ENCODE peak calls at places on chromosomes 12 and 14, in six cellular contexts. One of them, this sample, is unnamed.

GRCh38 chr12:96501139-96501741 is 11.9 kb downstream of the CFAP54 start:
- DNase-seq in A549: peak
- DNase-seq in coronary artery: no peak
- DNase-seq in MM.1S: peak
- DNase-seq in CD8-positive, alpha-beta T cell: peak
- DNase-seq in ovary: no peak
- DNase-seq in this sample: no peak

GRCh38 chr12:94745562-94745961 is 95.2 kb upstream of the TMCC3 start:
- DNase-seq in A549: no peak
- DNase-seq in coronary artery: no peak
- DNase-seq in MM.1S: no peak
- DNase-seq in CD8-positive, alpha-beta T cell: no peak
- DNase-seq in ovary: no peak
- DNase-seq in this sample: no peak

GRCh38 chr14:32185097-32185496 is 16.7 kb upstream of the RNU6-7 start:
- DNase-seq in A549: no peak
- DNase-seq in coronary artery: no peak
- DNase-seq in MM.1S: no peak
- DNase-seq in CD8-positive, alpha-beta T cell: no peak
- DNase-seq in ovary: no peak
- DNase-seq in this sample: no peak

GRCh38 chr12:54357802-54358619 is 6.3 kb downstream of the GPR84 start:
- DNase-seq in A549: no peak
- DNase-seq in coronary artery: no peak
- DNase-seq in MM.1S: peak
- DNase-seq in CD8-positive, alpha-beta T cell: peak
- DNase-seq in ovary: no peak
- DNase-seq in this sample: no peak

GRCh38 chr14:85248881-85249635 is 280.9 kb upstream of the FLRT2 start:
- DNase-seq in A549: no peak
- DNase-seq in coronary artery: no peak
- DNase-seq in MM.1S: no peak
- DNase-seq in CD8-positive, alpha-beta T cell: no peak
- DNase-seq in ovary: peak
- DNase-seq in this sample: no peak

GRCh38 chr14:101636081-101636560 is 74.8 kb downstream of the DIO3 start:
- DNase-seq in A549: no peak
- DNase-seq in coronary artery: no peak
- DNase-seq in MM.1S: no peak
- DNase-seq in CD8-positive, alpha-beta T cell: no peak
- DNase-seq in ovary: no peak
- DNase-seq in this sample: no peak

GRCh38 chr12:128798543-128799341 is 25.0 kb downstream of the SLC15A4 start:
- DNase-seq in A549: no peak
- DNase-seq in coronary artery: no peak
- DNase-seq in MM.1S: no peak
- DNase-seq in CD8-positive, alpha-beta T cell: no peak
- DNase-seq in ovary: no peak
- DNase-seq in this sample: no peak

GRCh38 chr14:94341654-94342333 is 18.7 kb upstream of the SERPINA6 start:
- DNase-seq in A549: no peak
- DNase-seq in coronary artery: no peak
- DNase-seq in MM.1S: no peak
- DNase-seq in CD8-positive, alpha-beta T cell: no peak
- DNase-seq in ovary: no peak
- DNase-seq in this sample: no peak

GRCh38 chr14:54715244-54715643 is 148.3 kb downstream of the SAMD4A start:
- DNase-seq in A549: no peak
- DNase-seq in coronary artery: no peak
- DNase-seq in MM.1S: no peak
- DNase-seq in CD8-positive, alpha-beta T cell: no peak
- DNase-seq in ovary: no peak
- DNase-seq in this sample: no peak

GRCh38 chr14:104223101-104223809 is 84.9 kb downstream of the KIF26A start:
- DNase-seq in A549: no peak
- DNase-seq in coronary artery: no peak
- DNase-seq in MM.1S: no peak
- DNase-seq in CD8-positive, alpha-beta T cell: no peak
- DNase-seq in ovary: peak
- DNase-seq in this sample: no peak

GRCh38 chr12:5035618-5036017 is 8.1 kb upstream of the KCNA5 start:
- DNase-seq in A549: no peak
- DNase-seq in coronary artery: no peak
- DNase-seq in MM.1S: no peak
- DNase-seq in CD8-positive, alpha-beta T cell: no peak
- DNase-seq in ovary: no peak
- DNase-seq in this sample: no peak

GRCh38 chr12:106580671-106581508 is 1.9 kb upstream of the RFX4 start:
- DNase-seq in A549: no peak
- DNase-seq in coronary artery: no peak
- DNase-seq in MM.1S: no peak
- DNase-seq in CD8-positive, alpha-beta T cell: no peak
- DNase-seq in ovary: no peak
- DNase-seq in this sample: no peak

GRCh38 chr14:79513446-79513845 is 697.9 kb downstream of the DIO2 start:
- DNase-seq in A549: no peak
- DNase-seq in coronary artery: no peak
- DNase-seq in MM.1S: no peak
- DNase-seq in CD8-positive, alpha-beta T cell: no peak
- DNase-seq in ovary: no peak
- DNase-seq in this sample: no peak

GRCh38 chr12:103975368-103975767 is 9.7 kb downstream of the TDG start:
- DNase-seq in A549: no peak
- DNase-seq in coronary artery: no peak
- DNase-seq in MM.1S: no peak
- DNase-seq in CD8-positive, alpha-beta T cell: no peak
- DNase-seq in ovary: no peak
- DNase-seq in this sample: no peak

GRCh38 chr12:57813971-57814771 is 4.4 kb downstream of the AVIL start:
- DNase-seq in A549: no peak
- DNase-seq in coronary artery: peak
- DNase-seq in MM.1S: no peak
- DNase-seq in CD8-positive, alpha-beta T cell: no peak
- DNase-seq in ovary: peak
- DNase-seq in this sample: no peak

GRCh38 chr12:78232756-78233155 is 402.1 kb downstream of the NAV3 start:
- DNase-seq in A549: no peak
- DNase-seq in coronary artery: no peak
- DNase-seq in MM.1S: no peak
- DNase-seq in CD8-positive, alpha-beta T cell: no peak
- DNase-seq in ovary: no peak
- DNase-seq in this sample: no peak

GRCh38 chr12:20309504-20310148 is 58.7 kb upstream of the PDE3A start:
- DNase-seq in A549: no peak
- DNase-seq in coronary artery: no peak
- DNase-seq in MM.1S: no peak
- DNase-seq in CD8-positive, alpha-beta T cell: no peak
- DNase-seq in ovary: no peak
- DNase-seq in this sample: no peak

GRCh38 chr12:46110928-46111699 is 120.7 kb upstream of the SCAF11 start:
- DNase-seq in A549: no peak
- DNase-seq in coronary artery: no peak
- DNase-seq in MM.1S: peak
- DNase-seq in CD8-positive, alpha-beta T cell: no peak
- DNase-seq in ovary: no peak
- DNase-seq in this sample: no peak

GRCh38 chr14:105141486-105142281 is 26.9 kb downstream of the JAG2 start:
- DNase-seq in A549: no peak
- DNase-seq in coronary artery: no peak
- DNase-seq in MM.1S: no peak
- DNase-seq in CD8-positive, alpha-beta T cell: no peak
- DNase-seq in ovary: peak
- DNase-seq in this sample: peak

GRCh38 chr14:89479802-89480201 is 62.8 kb upstream of the FOXN3 start:
- DNase-seq in A549: no peak
- DNase-seq in coronary artery: no peak
- DNase-seq in MM.1S: no peak
- DNase-seq in CD8-positive, alpha-beta T cell: no peak
- DNase-seq in ovary: no peak
- DNase-seq in this sample: no peak

GRCh38 chr14:95380350-95381042 is 60.8 kb upstream of the CLMN start:
- DNase-seq in A549: no peak
- DNase-seq in coronary artery: no peak
- DNase-seq in MM.1S: no peak
- DNase-seq in CD8-positive, alpha-beta T cell: no peak
- DNase-seq in ovary: no peak
- DNase-seq in this sample: no peak

GRCh38 chr12:74119811-74120362 is 417.7 kb upstream of the ATXN7L3B start:
- DNase-seq in A549: no peak
- DNase-seq in coronary artery: no peak
- DNase-seq in MM.1S: no peak
- DNase-seq in CD8-positive, alpha-beta T cell: no peak
- DNase-seq in ovary: no peak
- DNase-seq in this sample: no peak

GRCh38 chr12:58148405-58148804 is 207.0 kb downstream of the ATP23 start:
- DNase-seq in A549: peak
- DNase-seq in coronary artery: no peak
- DNase-seq in MM.1S: no peak
- DNase-seq in CD8-positive, alpha-beta T cell: no peak
- DNase-seq in ovary: no peak
- DNase-seq in this sample: no peak

GRCh38 chr12:132279184-132279889 is 50.1 kb downstream of the GALNT9 start:
- DNase-seq in A549: peak
- DNase-seq in coronary artery: no peak
- DNase-seq in MM.1S: no peak
- DNase-seq in CD8-positive, alpha-beta T cell: no peak
- DNase-seq in ovary: no peak
- DNase-seq in this sample: no peak

GRCh38 chr12:109358154-109358869 is 10.6 kb downstream of the MYO1H start:
- DNase-seq in A549: no peak
- DNase-seq in coronary artery: no peak
- DNase-seq in MM.1S: peak
- DNase-seq in CD8-positive, alpha-beta T cell: no peak
- DNase-seq in ovary: no peak
- DNase-seq in this sample: no peak
- H3K4me3 ChIP-seq in A549: no peak
- H3K4me3 ChIP-seq in coronary artery: peak
- H3K4me3 ChIP-seq in MM.1S: peak
- H3K4me3 ChIP-seq in CD8-positive, alpha-beta T cell: no peak
- H3K4me3 ChIP-seq in ovary: no peak
- H3K4me3 ChIP-seq in this sample: no peak

DNA sequence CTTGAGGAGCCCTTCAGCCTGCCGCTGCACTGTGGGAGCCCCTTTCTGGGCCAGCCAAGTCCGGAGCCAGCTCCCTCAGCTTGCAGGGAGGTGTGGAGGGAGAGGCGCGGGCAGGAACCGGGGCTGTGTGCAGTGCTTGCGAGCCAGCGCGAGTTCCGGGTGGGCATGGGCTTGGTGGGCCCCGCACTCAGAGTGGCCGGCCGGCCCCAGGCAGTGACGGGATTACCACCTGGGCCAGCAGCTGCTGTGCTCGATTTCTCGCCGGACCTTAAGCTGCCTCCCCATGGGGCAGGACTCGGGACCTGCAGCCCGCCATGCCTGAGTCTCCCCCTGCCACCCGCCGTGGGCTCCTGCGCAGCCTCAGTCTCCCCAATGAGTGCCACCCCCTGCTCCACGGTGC is 116.9 kb downstream of the PAWR start:
- DNase-seq in A549: no peak
- DNase-seq in coronary artery: no peak
- DNase-seq in MM.1S: no peak
- DNase-seq in CD8-positive, alpha-beta T cell: no peak
- DNase-seq in ovary: no peak
- DNase-seq in this sample: no peak
- H3K27ac ChIP-seq in A549: no peak
- H3K27ac ChIP-seq in coronary artery: no peak
- H3K27ac ChIP-seq in MM.1S: no peak
- H3K27ac ChIP-seq in CD8-positive, alpha-beta T cell: no peak
- H3K27ac ChIP-seq in ovary: no peak
- H3K27ac ChIP-seq in this sample: no peak

GRCh38 chr14:77154421-77154820 is 12.8 kb upstream of the ZDHHC22 start:
- DNase-seq in A549: no peak
- DNase-seq in coronary artery: peak
- DNase-seq in MM.1S: no peak
- DNase-seq in CD8-positive, alpha-beta T cell: no peak
- DNase-seq in ovary: no peak
- DNase-seq in this sample: no peak

GRCh38 chr14:77153802-77154201 is 12.2 kb upstream of the ZDHHC22 start:
- DNase-seq in A549: no peak
- DNase-seq in coronary artery: no peak
- DNase-seq in MM.1S: no peak
- DNase-seq in CD8-positive, alpha-beta T cell: no peak
- DNase-seq in ovary: no peak
- DNase-seq in this sample: no peak

GRCh38 chr14:77151245-77151644 is 9.7 kb upstream of the ZDHHC22 start:
- DNase-seq in A549: peak
- DNase-seq in coronary artery: peak
- DNase-seq in MM.1S: no peak
- DNase-seq in CD8-positive, alpha-beta T cell: no peak
- DNase-seq in ovary: no peak
- DNase-seq in this sample: no peak

GRCh38 chr14:77155083-77155482 is 13.5 kb upstream of the ZDHHC22 start:
- DNase-seq in A549: no peak
- DNase-seq in coronary artery: peak
- DNase-seq in MM.1S: no peak
- DNase-seq in CD8-positive, alpha-beta T cell: no peak
- DNase-seq in ovary: no peak
- DNase-seq in this sample: no peak

DNA sequence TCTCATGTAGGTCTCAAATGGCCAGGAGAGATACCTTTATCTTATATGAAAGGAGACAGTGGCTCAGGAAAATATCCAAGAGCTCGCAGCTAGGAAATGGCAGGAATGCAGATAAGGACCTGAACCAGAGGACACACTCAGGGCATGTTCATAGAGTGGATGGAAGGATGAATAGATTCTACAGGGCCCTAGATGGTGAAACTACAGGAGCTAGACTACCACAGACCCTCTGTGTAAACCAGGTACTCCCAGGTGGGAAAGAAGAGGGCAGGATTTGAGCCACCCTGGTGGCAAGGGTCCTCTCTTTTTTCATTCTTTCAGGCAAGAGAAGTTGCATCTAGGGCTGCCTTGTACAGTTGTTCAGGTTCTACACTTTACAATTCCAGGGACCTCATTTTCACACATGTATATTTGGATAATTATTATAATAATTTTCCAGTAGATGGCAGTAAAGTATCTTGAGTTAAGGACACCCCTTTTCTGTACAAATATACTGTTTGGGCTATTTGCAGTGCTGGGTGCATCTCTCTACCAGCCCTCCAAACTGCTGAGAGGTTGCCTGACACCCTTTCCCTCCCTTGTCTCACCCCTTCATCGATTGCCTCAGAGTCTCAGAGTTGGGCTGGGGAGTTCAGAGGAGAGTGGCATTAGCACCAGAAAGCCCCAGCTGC is 10.5 kb upstream of the ZDHHC22 start:
- DNase-seq in A549: peak
- DNase-seq in coronary artery: peak
- DNase-seq in MM.1S: peak
- DNase-seq in CD8-positive, alpha-beta T cell: no peak
- DNase-seq in ovary: no peak
- DNase-seq in this sample: no peak
- TF ChIP-seq CTCF in A549: peak
- TF ChIP-seq CTCF in coronary artery: no peak
- TF ChIP-seq CTCF in MM.1S: no peak
- TF ChIP-seq CTCF in CD8-positive, alpha-beta T cell: peak
- TF ChIP-seq CTCF in ovary: no peak
- TF ChIP-seq CTCF in this sample: peak

GRCh38 chr12:114399664-114400211 is 6.2 kb downstream of the TBX5 start:
- DNase-seq in A549: peak
- DNase-seq in coronary artery: no peak
- DNase-seq in MM.1S: no peak
- DNase-seq in CD8-positive, alpha-beta T cell: no peak
- DNase-seq in ovary: no peak
- DNase-seq in this sample: no peak
- H3K4me3 ChIP-seq in A549: no peak
- H3K4me3 ChIP-seq in coronary artery: no peak
- H3K4me3 ChIP-seq in MM.1S: no peak
- H3K4me3 ChIP-seq in CD8-positive, alpha-beta T cell: no peak
- H3K4me3 ChIP-seq in ovary: no peak
- H3K4me3 ChIP-seq in this sample: no peak

GRCh38 chr14:90742252-90742651 is 74.0 kb downstream of the TTC7B start:
- DNase-seq in A549: no peak
- DNase-seq in coronary artery: no peak
- DNase-seq in MM.1S: no peak
- DNase-seq in CD8-positive, alpha-beta T cell: no peak
- DNase-seq in ovary: no peak
- DNase-seq in this sample: no peak
- H3K27ac ChIP-seq in A549: no peak
- H3K27ac ChIP-seq in coronary artery: no peak
- H3K27ac ChIP-seq in MM.1S: no peak
- H3K27ac ChIP-seq in CD8-positive, alpha-beta T cell: no peak
- H3K27ac ChIP-seq in ovary: peak
- H3K27ac ChIP-seq in this sample: peak

This sample was measured in right lobe of liver.